ENCODE peak calls at places on chromosomes 4 and X, in ten cellular contexts. W is right lobe of liver, O is fibroblast of lung, Q is OCI-LY7, T is foreskin fibroblast, M is mesenchymal stem cell, P is H7, X is A549, E is choroid plexus epithelial cell, N is AG10803. R is an unnamed sample.

GRCh38 chr4:81965454-81965853 is 408.3 kb downstream of the HNRNPD start:
- DNase-seq in W (no peak), O (no peak), Q (peak; percentile 71), T (no peak), M (no peak), P (no peak), X (no peak), E (no peak), N (no peak), R (no peak)

GRCh38 chr4:141020801-141021261 is 112.4 kb downstream of the RNF150 start:
- DNase-seq in W (no peak), O (peak; percentile 55), Q (no peak), T (no peak), M (peak; percentile 46), P (no peak), X (no peak), E (peak; percentile 76), N (peak; percentile 63), R (no peak)

GRCh38 chr4:185424905-185425599 is 712 bp downstream of the UFSP2 start:
- DNase-seq in W (no peak), O (peak; percentile 2), Q (peak; percentile 26), T (no peak), M (peak; percentile 20), P (peak; percentile 8), X (no peak), E (peak; percentile 54), N (peak; percentile 43), R (peak; percentile 38)

GRCh38 chrX:132858018-132858417 is 100.4 kb downstream of the HS6ST2 start:
- DNase-seq in W (no peak), O (peak; percentile 39), Q (no peak), T (no peak), M (peak; percentile 80), P (no peak), X (no peak), E (peak; percentile 74), N (no peak), R (no peak)

GRCh38 chr4:110630621-110631402 is 7.9 kb upstream of the PITX2 start:
- DNase-seq in W (no peak), O (no peak), Q (no peak), T (no peak), M (peak; percentile 30), P (peak; percentile 70), X (no peak), E (no peak), N (no peak), R (no peak)

GRCh38 chrX:133590703-133591505 is 175.6 kb upstream of the GPC4 start:
- DNase-seq in W (no peak), O (peak; percentile 39), Q (no peak), T (no peak), M (no peak), P (no peak), X (no peak), E (peak; percentile 2), N (no peak), R (no peak)

GRCh38 chr4:17447675-17448298 is 64.1 kb downstream of the QDPR start:
- DNase-seq in W (no peak), O (peak; percentile 83), Q (peak; percentile 84), T (peak; percentile 62), M (peak; percentile 80), P (peak; percentile 54), X (peak; percentile 26), E (peak; percentile 91), N (peak; percentile 77), R (peak; percentile 74)

GRCh38 chrX:70454441-70455365 is 10.1 kb downstream of the DLG3 start:
- DNase-seq in W (peak; percentile 62), O (peak; percentile 66), Q (peak; percentile 22), T (peak; percentile 22), M (peak; percentile 72), P (peak; percentile 96), X (peak; percentile 57), E (peak; percentile 67), N (peak; percentile 36), R (peak; percentile 74)

GRCh38 chr4:40314951-40315350 is 20.2 kb upstream of the CHRNA9 start:
- DNase-seq in W (no peak), O (peak; percentile 49), Q (no peak), T (no peak), M (no peak), P (no peak), X (no peak), E (no peak), N (no peak), R (no peak)

GRCh38 chr4:40316333-40316781 is 18.8 kb upstream of the CHRNA9 start:
- DNase-seq in W (no peak), O (peak; percentile 96), Q (peak; percentile 24), T (peak; percentile 71), M (peak; percentile 99), P (no peak), X (no peak), E (peak; percentile 96), N (peak; percentile 95), R (peak; percentile 70)

GRCh38 chr4:40321671-40322131 is 13.4 kb upstream of the CHRNA9 start:
- DNase-seq in W (no peak), O (peak; percentile 84), Q (no peak), T (peak; percentile 54), M (peak; percentile 86), P (no peak), X (no peak), E (peak; percentile 70), N (peak; percentile 91), R (no peak)

GRCh38 chr4:40317921-40318658 is 17.0 kb upstream of the CHRNA9 start:
- DNase-seq in W (no peak), O (no peak), Q (no peak), T (no peak), M (no peak), P (no peak), X (no peak), E (no peak), N (no peak), R (no peak)

GRCh38 chr4:40316782-40317635 is 18.1 kb upstream of the CHRNA9 start:
- DNase-seq in W (no peak), O (peak; percentile 97), Q (peak; percentile 86), T (peak; percentile 84), M (peak; percentile 97), P (peak; percentile 43), X (no peak), E (peak; percentile 97), N (peak; percentile 94), R (peak; percentile 88)
- H3K4me3 ChIP-seq in W (peak overlapping the region; percentile 18), O (peak overlapping the region; percentile 52), Q (peak overlapping the region; percentile 46), T (peak overlapping the region; percentile 56), M (peak overlapping the region; percentile 71), P (no peak overlapping the region), X (peak overlapping the region; percentile 28), E (peak overlapping the region; percentile 32), N (peak overlapping the region; percentile 60), R (peak overlapping the region; percentile 40)

GRCh38 chrX:119618439-119618838 is 12.2 kb upstream of the NKRF start:
- DNase-seq in W (no peak), O (no peak), Q (peak; percentile 48), T (no peak), M (no peak), P (no peak), X (no peak), E (no peak), N (no peak), R (peak; percentile 42)

GRCh38 chrX:119614776-119615175 is 8.6 kb upstream of the NKRF start:
- DNase-seq in W (no peak), O (no peak), Q (no peak), T (no peak), M (no peak), P (no peak), X (no peak), E (no peak), N (no peak), R (no peak)

GRCh38 chrX:119622356-119623232 is 16.4 kb upstream of the NKRF start:
- DNase-seq in W (no peak), O (peak; percentile 86), Q (no peak), T (peak; percentile 67), M (peak; percentile 17), P (no peak), X (no peak), E (peak; percentile 56), N (peak; percentile 71), R (no peak)

GRCh38 chrX:119617511-119618164 is 11.4 kb upstream of the NKRF start:
- DNase-seq in W (no peak), O (no peak), Q (peak; percentile 45), T (no peak), M (no peak), P (no peak), X (no peak), E (no peak), N (no peak), R (peak; percentile 59)
- H3K4me3 ChIP-seq in W (no peak overlapping the region), O (no peak overlapping the region), Q (peak overlapping the region; percentile 46), T (no peak overlapping the region), M (no peak overlapping the region), P (no peak overlapping the region), X (no peak overlapping the region), E (no peak overlapping the region), N (no peak overlapping the region), R (peak overlapping the region; percentile 13)

GRCh38 chr4:6306299-6306698 is 36.6 kb downstream of the WFS1 start:
- DNase-seq in W (no peak), O (no peak), Q (no peak), T (no peak), M (no peak), P (no peak), X (no peak), E (no peak), N (no peak), R (no peak)

GRCh38 chr4:6308890-6309643 is 39.4 kb downstream of the WFS1 start:
- DNase-seq in W (no peak), O (no peak), Q (no peak), T (no peak), M (no peak), P (peak; percentile 66), X (no peak), E (no peak), N (no peak), R (no peak)

GRCh38 chr4:6307891-6308290 is 38.2 kb downstream of the WFS1 start:
- DNase-seq in W (no peak), O (no peak), Q (no peak), T (no peak), M (no peak), P (no peak), X (no peak), E (no peak), N (no peak), R (no peak)

GRCh38 chr4:6307230-6307629 is 37.6 kb downstream of the WFS1 start:
- DNase-seq in W (no peak), O (no peak), Q (no peak), T (no peak), M (no peak), P (no peak), X (no peak), E (no peak), N (no peak), R (no peak)

DNA sequence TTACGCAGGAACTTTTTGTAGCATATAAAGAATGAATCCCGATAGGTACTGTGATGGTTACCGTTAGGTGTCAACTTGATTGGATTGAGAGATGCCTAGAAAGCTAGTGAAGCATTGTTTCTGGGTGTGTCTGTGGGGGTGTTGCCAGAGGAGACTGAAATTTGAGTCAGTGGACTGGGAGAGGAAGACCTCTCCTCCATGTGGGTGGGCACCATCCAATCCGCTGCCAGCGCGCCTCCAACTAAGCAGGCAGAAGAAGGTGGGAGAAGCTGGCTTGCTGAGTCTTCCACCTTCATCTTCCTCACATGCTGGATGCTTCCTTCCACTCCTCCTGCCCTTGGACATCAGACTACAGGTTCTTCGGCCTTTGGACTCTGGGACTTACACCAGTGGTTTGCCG is 40.1 kb downstream of the WFS1 start:
- DNase-seq in W (no peak), O (no peak), Q (no peak), T (no peak), M (no peak), P (no peak), X (no peak), E (no peak), N (no peak), R (no peak)
- H3K4me3 ChIP-seq in W (no peak overlapping the region), O (no peak overlapping the region), Q (no peak overlapping the region), T (no peak overlapping the region), M (no peak overlapping the region), P (peak overlapping the region; percentile 68), X (peak overlapping the region; percentile 38), E (no peak overlapping the region), N (no peak overlapping the region), R (no peak overlapping the region)

DNA sequence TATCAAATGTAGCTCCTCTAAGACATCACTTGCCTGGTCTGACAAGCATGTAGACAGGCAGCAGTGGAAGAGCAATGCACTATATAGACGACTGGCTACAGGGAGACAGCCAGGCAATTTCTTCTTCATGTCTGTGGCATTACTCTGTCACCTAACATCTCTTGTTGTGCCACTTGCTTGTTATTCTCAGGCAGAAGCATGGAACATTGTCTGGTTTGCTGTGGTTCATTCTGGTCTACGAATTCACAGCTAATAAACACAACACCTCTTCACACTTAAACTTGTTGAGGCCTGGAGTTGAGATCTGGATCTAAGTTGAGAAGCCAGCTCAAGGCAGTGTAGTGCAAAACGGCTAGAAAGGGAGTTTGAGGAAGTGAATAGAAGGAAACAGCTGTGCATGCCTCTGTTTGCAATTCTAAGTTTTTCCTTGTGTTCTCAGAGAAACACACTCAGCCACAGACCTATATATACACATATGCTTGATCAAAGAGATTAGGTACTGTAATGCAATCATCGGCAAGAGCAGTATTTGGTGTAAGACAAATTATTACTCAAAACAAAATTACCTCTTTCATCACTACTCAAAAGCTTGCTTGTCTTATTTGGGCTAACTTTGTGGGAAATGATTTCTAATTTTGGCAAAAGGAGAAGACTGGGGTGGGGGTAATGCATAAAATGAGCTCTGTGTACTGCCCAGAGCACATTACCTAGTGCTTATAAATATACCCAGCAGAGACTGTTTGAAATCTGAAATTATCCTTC is 243.8 kb downstream of the PPP3CA start:
- DNase-seq in W (no peak), O (peak; percentile 64), Q (peak; percentile 81), T (no peak), M (peak; percentile 17), P (no peak), X (no peak), E (peak; percentile 27), N (peak; percentile 9), R (peak; percentile 49)
- H3K4me3 ChIP-seq in W (no peak overlapping the region), O (no peak overlapping the region), Q (peak overlapping the region; percentile 28), T (no peak overlapping the region), M (no peak overlapping the region), P (no peak overlapping the region), X (no peak overlapping the region), E (no peak overlapping the region), N (no peak overlapping the region), R (no peak overlapping the region)